ENCODE peak calls at places on chromosome 9, in four cellular contexts. T is NAMALWA; H is stimulated activated effector memory CD8-positive, alpha-beta T cell treated with anti-CD3 and anti-CD28 coated beads, Interleukin-12 subunit alpha, Interleukin-12 subunit beta, amount 100 ng/mL, for 72 hours; E is cardiac muscle cell. P is an unnamed sample.

GRCh38 chr9:133129001-133129799 is 8.2 kb upstream of the RALGDS start:
- DNase-seq in T (no peak), H (no peak), E (no peak), P (no peak)

GRCh38 chr9:136728080-136728547 is 14.6 kb downstream of the LCN10 start:
- DNase-seq in T (peak), H (peak), E (peak), P (no peak)

GRCh38 chr9:136117291-136118060 is 1.2 kb downstream of the TMEM250 start:
- DNase-seq in T (peak), H (peak), E (peak), P (no peak)

GRCh38 chr9:129595323-129595741 is 25.6 kb downstream of the C9orf50 start:
- DNase-seq in T (no peak), H (no peak), E (peak), P (no peak)

GRCh38 chr9:96413312-96414221 is 4.6 kb downstream of the ZNF367 start:
- DNase-seq in T (peak), H (no peak), E (no peak), P (no peak)

GRCh38 chr9:17588395-17588794 is 9.5 kb downstream of the SH3GL2 start:
- DNase-seq in T (no peak), H (no peak), E (no peak), P (no peak)

GRCh38 chr9:99023831-99024230 is 80.1 kb downstream of the COL15A1 start:
- DNase-seq in T (peak), H (no peak), E (peak), P (no peak)

GRCh38 chr9:112176410-112177010 is 1.4 kb upstream of the SUSD1 start:
- DNase-seq in T (no peak), H (no peak), E (no peak), P (no peak)

GRCh38 chr9:98097836-98098235 is 21.2 kb downstream of the TRIM14 start:
- DNase-seq in T (peak), H (peak), E (no peak), P (no peak)

GRCh38 chr9:134162926-134163373 is 1.4 kb downstream of the RNU6ATAC start:
- DNase-seq in T (no peak), H (no peak), E (no peak), P (no peak)

GRCh38 chr9:23120630-23121029 is 674.0 kb downstream of the DMRTA1 start:
- DNase-seq in T (no peak), H (no peak), E (no peak), P (no peak)

GRCh38 chr9:78221425-78221824 is 14.4 kb upstream of the CEP78 start:
- DNase-seq in T (no peak), H (no peak), E (peak), P (no peak)

GRCh38 chr9:18829858-18830257 is 203.2 kb downstream of the SAXO1 start:
- DNase-seq in T (no peak), H (no peak), E (no peak), P (no peak)

GRCh38 chr9:1938675-1939170 is 76.4 kb upstream of the SMARCA2 start:
- DNase-seq in T (no peak), H (no peak), E (no peak), P (no peak)

GRCh38 chr9:114732842-114733241 is 50.9 kb upstream of the TEX48 start:
- DNase-seq in T (no peak), H (no peak), E (no peak), P (no peak)

GRCh38 chr9:137669261-137669672 is 50.5 kb downstream of the EHMT1 start:
- DNase-seq in T (no peak), H (no peak), E (no peak), P (no peak)

GRCh38 chr9:121285835-121286687 is 18.1 kb downstream of the GSN start:
- DNase-seq in T (no peak), H (no peak), E (peak), P (no peak)

GRCh38 chr9:13568851-13569618 is 289.5 kb upstream of the MPDZ start:
- DNase-seq in T (peak), H (no peak), E (peak), P (no peak)

GRCh38 chr9:110109331-110110110 is 98.4 kb downstream of the C9orf152 start:
- DNase-seq in T (no peak), H (no peak), E (no peak), P (no peak)

GRCh38 chr9:97895695-97896332 is 26.5 kb downstream of the TRMO start:
- DNase-seq in T (peak), H (no peak), E (peak), P (no peak)

GRCh38 chr9:78397045-78397843 is 100.3 kb downstream of the PSAT1 start:
- DNase-seq in T (no peak), H (no peak), E (no peak), P (no peak)

GRCh38 chr9:137621131-137621757 is 2.4 kb downstream of the EHMT1 start:
- DNase-seq in T (peak), H (no peak), E (peak), P (no peak)

GRCh38 chr9:136373300-136374182 is at the start of gene CARD9:
- DNase-seq in T (no peak), H (no peak), E (no peak), P (no peak)

GRCh38 chr9:3525088-3525835 is 539 bp downstream of the RFX3 start:
- DNase-seq in T (peak), H (no peak), E (no peak), P (no peak)

GRCh38 chr9:90300901-90301688 is 341.5 kb downstream of the DIRAS2 start:
- DNase-seq in T (no peak), H (no peak), E (peak), P (no peak)

GRCh38 chr9:102841376-102841775 is 153.8 kb upstream of the CYLC2 start:
- DNase-seq in T (no peak), H (no peak), E (no peak), P (no peak)

GRCh38 chr9:123453058-123453667 is 97.2 kb downstream of the CRB2 start:
- DNase-seq in T (no peak), H (no peak), E (no peak), P (no peak)

GRCh38 chr9:73667749-73668148 is 516.1 kb downstream of the ANXA1 start:
- DNase-seq in T (peak), H (no peak), E (no peak), P (no peak)

GRCh38 chr9:135736979-135737839 is 35.2 kb downstream of the KCNT1 start:
- DNase-seq in T (no peak), H (no peak), E (no peak), P (no peak)

GRCh38 chr9:109232449-109232848 is 65.4 kb upstream of the FRRS1L start:
- DNase-seq in T (no peak), H (no peak), E (peak), P (no peak)

GRCh38 chr9:112084334-112084733 is 90.8 kb downstream of the SUSD1 start:
- DNase-seq in T (no peak), H (peak), E (no peak), P (no peak)

GRCh38 chr9:78668148-78668825 is 371.4 kb downstream of the PSAT1 start:
- DNase-seq in T (no peak), H (no peak), E (no peak), P (no peak)

GRCh38 chr9:107841078-107841477 is 351.5 kb upstream of the KLF4 start:
- DNase-seq in T (no peak), H (no peak), E (no peak), P (no peak)

GRCh38 chr9:127833555-127833954 is 20.9 kb downstream of the ENG start:
- DNase-seq in T (peak), H (no peak), E (peak), P (no peak)

GRCh38 chr9:107739601-107740082 is 250.1 kb upstream of the KLF4 start:
- DNase-seq in T (no peak), H (no peak), E (peak), P (no peak)

GRCh38 chr9:114930063-114930812 is at the start of gene TNFSF8:
- DNase-seq in T (peak), H (peak), E (no peak), P (no peak)

GRCh38 chr9:126624912-126625311 is 11.2 kb downstream of the LMX1B start:
- DNase-seq in T (no peak), H (no peak), E (no peak), P (no peak)

GRCh38 chr9:114316605-114317230 is 6.2 kb upstream of the ORM1 start:
- DNase-seq in T (no peak), H (peak), E (no peak), P (no peak)

P was measured in cortex of kidney.